ENCODE peak calls at places on chromosomes 1 and 21, in eight cellular contexts. One of them, this sample, is unnamed.
A peak's percentile ranks its signal among the peaks of the same experiment; 100 is the strongest.

GRCh38 chr1:197440730-197441129 is 172.7 kb downstream of the CRB1 start:
- DNase-seq in mesendoderm: no peak
- DNase-seq in A549: no peak
- DNase-seq in neural progenitor cell: no peak
- DNase-seq in GM23338: no peak
- DNase-seq in cardiac muscle cell: peak; percentile 74
- DNase-seq in sigmoid colon: no peak
- DNase-seq in body of pancreas: no peak
- DNase-seq in this sample: no peak

GRCh38 chr21:40844935-40845334 is 2.0 kb downstream of the DSCAM start:
- DNase-seq in cardiac muscle cell: no peak
- DNase-seq in GM23338: no peak
- DNase-seq in mesendoderm: no peak
- DNase-seq in A549: no peak
- DNase-seq in body of pancreas: no peak
- DNase-seq in neural progenitor cell: no peak
- DNase-seq in sigmoid colon: no peak
- DNase-seq in this sample: no peak

GRCh38 chr1:240000634-240001033 is 91.0 kb upstream of the FMN2 start:
- DNase-seq in body of pancreas: no peak
- DNase-seq in sigmoid colon: no peak
- DNase-seq in cardiac muscle cell: peak; percentile 15
- DNase-seq in GM23338: no peak
- DNase-seq in neural progenitor cell: no peak
- DNase-seq in mesendoderm: no peak
- DNase-seq in A549: no peak
- DNase-seq in this sample: no peak

GRCh38 chr21:45985471-45986315 is 4.1 kb downstream of the COL6A1 start:
- DNase-seq in A549: no peak
- DNase-seq in GM23338: no peak
- DNase-seq in mesendoderm: no peak
- DNase-seq in body of pancreas: no peak
- DNase-seq in sigmoid colon: peak; percentile 74
- DNase-seq in cardiac muscle cell: no peak
- DNase-seq in neural progenitor cell: no peak
- DNase-seq in this sample: peak; percentile 20

GRCh38 chr1:10788592-10789006 is 7.8 kb downstream of the CASZ1 start:
- DNase-seq in sigmoid colon: peak; percentile 82
- DNase-seq in cardiac muscle cell: no peak
- DNase-seq in neural progenitor cell: peak; percentile 73
- DNase-seq in body of pancreas: peak; percentile 67
- DNase-seq in mesendoderm: peak; percentile 51
- DNase-seq in A549: peak; percentile 42
- DNase-seq in GM23338: peak; percentile 54
- DNase-seq in this sample: no peak

GRCh38 chr1:11797525-11798216 is 8.1 kb downstream of the MTHFR start:
- DNase-seq in A549: no peak
- DNase-seq in body of pancreas: no peak
- DNase-seq in mesendoderm: no peak
- DNase-seq in sigmoid colon: peak; percentile 58
- DNase-seq in neural progenitor cell: no peak
- DNase-seq in GM23338: no peak
- DNase-seq in cardiac muscle cell: peak; percentile 98
- DNase-seq in this sample: peak; percentile 81

GRCh38 chr1:19861842-19862530 is 20.2 kb upstream of the OTUD3 start:
- DNase-seq in body of pancreas: no peak
- DNase-seq in cardiac muscle cell: no peak
- DNase-seq in neural progenitor cell: no peak
- DNase-seq in mesendoderm: no peak
- DNase-seq in A549: no peak
- DNase-seq in sigmoid colon: no peak
- DNase-seq in GM23338: no peak
- DNase-seq in this sample: no peak

GRCh38 chr1:167161242-167161641 is 59.4 kb upstream of the POU2F1 start:
- DNase-seq in cardiac muscle cell: no peak
- DNase-seq in neural progenitor cell: no peak
- DNase-seq in mesendoderm: peak; percentile 85
- DNase-seq in A549: no peak
- DNase-seq in GM23338: peak; percentile 20
- DNase-seq in body of pancreas: no peak
- DNase-seq in sigmoid colon: no peak
- DNase-seq in this sample: no peak

GRCh38 chr1:101975371-101975770 is 21.4 kb downstream of the OLFM3 start:
- DNase-seq in neural progenitor cell: no peak
- DNase-seq in GM23338: no peak
- DNase-seq in sigmoid colon: no peak
- DNase-seq in mesendoderm: no peak
- DNase-seq in cardiac muscle cell: no peak
- DNase-seq in A549: no peak
- DNase-seq in body of pancreas: no peak
- DNase-seq in this sample: no peak

GRCh38 chr1:73218995-73219546 is 936.7 kb upstream of the NEGR1 start:
- DNase-seq in mesendoderm: peak; percentile 7
- DNase-seq in GM23338: no peak
- DNase-seq in cardiac muscle cell: no peak
- DNase-seq in sigmoid colon: no peak
- DNase-seq in A549: no peak
- DNase-seq in neural progenitor cell: no peak
- DNase-seq in body of pancreas: no peak
- DNase-seq in this sample: no peak

GRCh38 chr1:46520063-46520911 is 30.7 kb downstream of the DMBX1 start:
- DNase-seq in neural progenitor cell: peak; percentile 92
- DNase-seq in mesendoderm: peak; percentile 59
- DNase-seq in body of pancreas: no peak
- DNase-seq in GM23338: peak; percentile 64
- DNase-seq in A549: peak; percentile 64
- DNase-seq in cardiac muscle cell: peak; percentile 72
- DNase-seq in sigmoid colon: no peak
- DNase-seq in this sample: no peak

GRCh38 chr1:47694011-47694890 is 256.4 kb downstream of the FOXD2 start:
- DNase-seq in A549: no peak
- DNase-seq in sigmoid colon: peak; percentile 46
- DNase-seq in GM23338: no peak
- DNase-seq in body of pancreas: no peak
- DNase-seq in mesendoderm: no peak
- DNase-seq in cardiac muscle cell: no peak
- DNase-seq in neural progenitor cell: no peak
- DNase-seq in this sample: peak; percentile 10

GRCh38 chr1:148355976-148356375 is 127.1 kb downstream of the PPIAL4G start:
- DNase-seq in cardiac muscle cell: no peak
- DNase-seq in GM23338: no peak
- DNase-seq in sigmoid colon: no peak
- DNase-seq in A549: no peak
- DNase-seq in neural progenitor cell: no peak
- DNase-seq in mesendoderm: no peak
- DNase-seq in body of pancreas: no peak
- DNase-seq in this sample: no peak

GRCh38 chr1:40712997-40713396 is 21.5 kb downstream of the NFYC start:
- DNase-seq in A549: no peak
- DNase-seq in sigmoid colon: no peak
- DNase-seq in GM23338: no peak
- DNase-seq in cardiac muscle cell: no peak
- DNase-seq in body of pancreas: peak; percentile 31
- DNase-seq in neural progenitor cell: no peak
- DNase-seq in mesendoderm: no peak
- DNase-seq in this sample: peak; percentile 20

GRCh38 chr1:108881369-108881768 is 4.6 kb downstream of the GPSM2 start:
- DNase-seq in neural progenitor cell: no peak
- DNase-seq in cardiac muscle cell: peak; percentile 48
- DNase-seq in sigmoid colon: no peak
- DNase-seq in GM23338: no peak
- DNase-seq in A549: no peak
- DNase-seq in body of pancreas: no peak
- DNase-seq in mesendoderm: no peak
- DNase-seq in this sample: no peak

GRCh38 chr1:31058012-31058411 is 7.5 kb downstream of the PUM1 start:
- DNase-seq in GM23338: no peak
- DNase-seq in A549: no peak
- DNase-seq in neural progenitor cell: no peak
- DNase-seq in cardiac muscle cell: no peak
- DNase-seq in sigmoid colon: no peak
- DNase-seq in mesendoderm: no peak
- DNase-seq in body of pancreas: no peak
- DNase-seq in this sample: no peak

GRCh38 chr1:206682111-206682510 is 2.6 kb upstream of the MAPKAPK2 start:
- DNase-seq in neural progenitor cell: no peak
- DNase-seq in A549: no peak
- DNase-seq in GM23338: no peak
- DNase-seq in mesendoderm: no peak
- DNase-seq in cardiac muscle cell: no peak
- DNase-seq in sigmoid colon: no peak
- DNase-seq in body of pancreas: no peak
- DNase-seq in this sample: no peak

DNA sequence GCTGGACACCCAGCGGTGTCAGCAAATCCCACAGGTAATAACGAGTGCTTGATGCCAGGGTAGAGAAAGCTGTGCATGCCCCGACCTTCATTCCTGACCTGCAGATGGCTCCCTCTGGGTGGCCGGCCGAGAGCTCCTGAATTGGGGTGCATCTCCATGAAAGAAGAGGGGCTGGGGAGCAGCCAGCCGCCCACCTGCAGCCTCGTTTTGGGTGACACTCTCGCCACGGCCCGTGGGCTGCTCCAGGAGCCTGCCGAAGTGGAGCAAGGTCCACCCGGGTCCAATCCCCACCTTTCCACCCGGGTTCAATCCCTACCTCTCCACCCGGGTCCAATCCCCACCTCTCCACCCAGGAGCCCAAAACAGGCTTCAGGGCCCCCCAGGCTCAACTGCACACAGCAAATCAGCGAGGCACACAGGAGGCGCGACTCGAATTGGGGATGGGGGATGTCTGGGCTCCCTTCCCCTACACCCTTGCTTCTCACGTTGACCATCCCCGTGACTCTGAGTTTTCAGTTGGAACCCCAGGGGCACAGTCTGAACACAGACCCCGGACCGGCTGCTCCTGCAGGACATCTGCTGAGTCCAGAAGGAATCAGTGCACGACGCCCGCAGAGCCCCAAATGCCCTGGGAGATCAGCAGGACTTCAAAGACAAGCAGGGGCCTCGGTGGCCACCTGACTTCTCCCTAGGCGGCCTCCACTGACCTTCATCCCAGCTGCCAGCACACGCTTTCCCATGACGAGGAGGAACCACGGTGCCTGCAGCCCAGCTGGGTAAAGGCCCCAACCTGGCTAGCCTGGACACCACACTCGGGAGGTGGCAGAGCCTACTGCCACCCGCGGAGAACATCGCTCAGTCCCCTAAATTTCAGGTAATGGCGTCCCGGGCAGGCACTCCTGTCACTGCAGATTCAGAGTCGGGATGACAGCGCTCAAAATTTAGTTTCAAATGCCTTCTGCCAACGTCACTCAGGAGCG is 159.0 kb downstream of the NPHP4 start:
- DNase-seq in mesendoderm: no peak
- DNase-seq in sigmoid colon: no peak
- DNase-seq in GM23338: no peak
- DNase-seq in neural progenitor cell: no peak
- DNase-seq in A549: no peak
- DNase-seq in body of pancreas: no peak
- DNase-seq in cardiac muscle cell: no peak
- DNase-seq in this sample: no peak
- H3K4me1 ChIP-seq in mesendoderm: no peaks in the 10 kb centered on the region
- H3K4me1 ChIP-seq in sigmoid colon: no peaks in the 10 kb centered on the region
- H3K4me1 ChIP-seq in GM23338: peaks cover 5% of the 10 kb centered on the region
- H3K4me1 ChIP-seq in neural progenitor cell: peaks cover 6% of the 10 kb centered on the region
- H3K4me1 ChIP-seq in A549: no peaks in the 10 kb centered on the region
- H3K4me1 ChIP-seq in body of pancreas: peaks cover 14% of the 10 kb centered on the region
- H3K4me1 ChIP-seq in cardiac muscle cell: no peaks in the 10 kb centered on the region
- H3K4me1 ChIP-seq in this sample: no peaks in the 10 kb centered on the region

DNA sequence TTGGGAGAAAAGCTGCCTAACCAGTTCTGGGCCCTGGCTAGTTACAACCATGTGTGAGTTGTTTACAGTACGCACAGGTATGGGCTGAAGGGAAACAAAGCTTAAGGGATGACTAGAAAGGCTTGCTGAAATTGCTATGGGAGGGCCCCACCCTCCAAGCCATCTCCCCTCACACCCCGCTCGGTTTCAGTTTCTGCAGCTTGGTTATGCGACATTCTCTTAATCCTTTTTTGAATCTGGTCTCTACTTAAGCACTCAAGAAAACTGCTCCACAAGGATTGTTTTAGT is 43.1 kb downstream of the PBX1 start:
- DNase-seq in GM23338: peak; percentile 94
- DNase-seq in neural progenitor cell: no peak
- DNase-seq in mesendoderm: peak; percentile 97
- DNase-seq in sigmoid colon: no peak
- DNase-seq in body of pancreas: peak; percentile 94
- DNase-seq in A549: no peak
- DNase-seq in cardiac muscle cell: no peak
- DNase-seq in this sample: no peak
- H3K27ac ChIP-seq in GM23338: peak overlapping the region; percentile 90
- H3K27ac ChIP-seq in neural progenitor cell: no peak overlapping the region
- H3K27ac ChIP-seq in mesendoderm: peak overlapping the region; percentile 81
- H3K27ac ChIP-seq in sigmoid colon: peak overlapping the region; percentile 83
- H3K27ac ChIP-seq in body of pancreas: peak overlapping the region; percentile 88
- H3K27ac ChIP-seq in A549: peak overlapping the region; percentile 49
- H3K27ac ChIP-seq in cardiac muscle cell: peak overlapping the region; percentile 87
- H3K27ac ChIP-seq in this sample: peak overlapping the region; percentile 66

GRCh38 chr1:181341026-181341632 is 142.2 kb upstream of the CACNA1E start:
- DNase-seq in A549: no peak
- DNase-seq in mesendoderm: no peak
- DNase-seq in cardiac muscle cell: no peak
- DNase-seq in neural progenitor cell: no peak
- DNase-seq in body of pancreas: no peak
- DNase-seq in GM23338: no peak
- DNase-seq in sigmoid colon: no peak
- DNase-seq in this sample: peak; percentile 20
- H3K4me1 ChIP-seq in A549: no peaks in the 10 kb centered on the region
- H3K4me1 ChIP-seq in mesendoderm: no peaks in the 10 kb centered on the region
- H3K4me1 ChIP-seq in cardiac muscle cell: no peaks in the 10 kb centered on the region
- H3K4me1 ChIP-seq in neural progenitor cell: peaks cover 6% of the 10 kb centered on the region
- H3K4me1 ChIP-seq in body of pancreas: no peaks in the 10 kb centered on the region
- H3K4me1 ChIP-seq in GM23338: no peaks in the 10 kb centered on the region
- H3K4me1 ChIP-seq in sigmoid colon: no peaks in the 10 kb centered on the region
- H3K4me1 ChIP-seq in this sample: no peaks in the 10 kb centered on the region

DNA sequence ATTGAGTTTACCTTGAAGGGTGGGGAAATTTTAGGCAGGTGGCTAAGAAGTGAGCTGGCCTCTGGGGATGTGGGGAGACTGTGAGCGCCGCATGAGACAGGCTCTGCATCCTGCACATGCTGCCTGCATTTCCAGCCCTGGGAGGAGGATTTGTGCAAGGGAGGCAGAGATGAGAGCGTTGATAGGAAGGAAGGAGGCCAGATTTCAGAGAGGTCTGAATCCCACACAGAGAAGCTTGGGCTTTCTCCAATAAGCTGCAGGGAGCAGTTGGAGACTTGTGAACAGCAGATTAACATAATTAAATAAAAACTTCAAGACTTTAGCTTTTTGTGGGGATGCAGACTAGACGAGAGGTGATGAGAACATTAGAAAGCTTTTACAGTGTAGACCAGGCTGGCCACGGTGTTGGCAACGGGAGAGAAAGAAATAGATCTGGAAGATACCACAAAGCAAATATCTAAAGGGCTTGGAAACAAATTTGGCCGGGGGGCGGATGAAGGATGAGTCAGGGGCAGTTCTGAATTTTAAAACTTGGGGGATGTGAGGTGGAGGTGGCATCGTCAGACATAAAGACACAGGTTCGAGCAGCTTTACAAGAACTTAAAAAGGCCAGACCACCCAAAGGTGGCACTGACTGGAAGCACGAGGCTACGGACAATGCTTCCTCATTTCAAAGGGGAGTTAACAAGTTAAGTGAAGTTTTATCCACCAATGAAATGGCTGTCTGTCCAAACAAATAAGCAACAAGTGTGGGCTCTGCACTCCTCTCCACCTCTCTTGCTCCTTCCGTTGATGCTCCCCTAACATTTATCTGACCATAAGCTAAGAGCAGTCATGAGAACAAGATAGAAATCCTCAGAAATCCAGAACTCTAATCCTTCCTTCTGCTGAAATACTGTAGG is 57.0 kb downstream of the HIVEP3 start:
- DNase-seq in neural progenitor cell: no peak
- DNase-seq in A549: no peak
- DNase-seq in mesendoderm: no peak
- DNase-seq in GM23338: no peak
- DNase-seq in body of pancreas: no peak
- DNase-seq in sigmoid colon: no peak
- DNase-seq in cardiac muscle cell: no peak
- DNase-seq in this sample: no peak
- H3K27ac ChIP-seq in neural progenitor cell: no peak overlapping the region
- H3K27ac ChIP-seq in A549: peak overlapping the region; percentile 87
- H3K27ac ChIP-seq in mesendoderm: peak overlapping the region; percentile 43
- H3K27ac ChIP-seq in GM23338: no peak overlapping the region
- H3K27ac ChIP-seq in body of pancreas: no peak overlapping the region
- H3K27ac ChIP-seq in sigmoid colon: no peak overlapping the region
- H3K27ac ChIP-seq in cardiac muscle cell: no peak overlapping the region
- H3K27ac ChIP-seq in this sample: no peak overlapping the region